ENCODE peak calls at places on chromosomes 11 and 22, in nine cellular contexts. S, H, E, L, Z, O, W, C and U are unnamed samples.

GRCh38 chr11:46363031-46363407 is 15.8 kb downstream of the DGKZ start:
- DNase-seq in S (no peak), H (no peak), E (peak), L (no peak), Z (no peak), O (peak), W (no peak), C (no peak), U (peak)

GRCh38 chr11:118605116-118605867 is 2.1 kb upstream of the PHLDB1 start:
- DNase-seq in S (peak), H (peak), E (peak), L (no peak), Z (no peak), O (no peak), W (no peak), C (peak), U (peak)

GRCh38 chr11:128915148-128915519 is 24.0 kb downstream of the KCNJ5 start:
- DNase-seq in S (no peak), H (no peak), E (no peak), L (no peak), Z (no peak), O (no peak), W (no peak), C (no peak), U (no peak)

GRCh38 chr22:19463491-19464469 is 15.2 kb downstream of the UFD1 start:
- DNase-seq in S (no peak), H (no peak), E (no peak), L (no peak), Z (no peak), O (no peak), W (no peak), C (no peak), U (peak)

GRCh38 chr11:43516316-43516820 is 157.6 kb downstream of the TTC17 start:
- DNase-seq in S (peak), H (peak), E (no peak), L (no peak), Z (no peak), O (no peak), W (no peak), C (no peak), U (no peak)

GRCh38 chr11:119641991-119642745 is 86.8 kb downstream of the NECTIN1 start:
- DNase-seq in S (peak), H (peak), E (peak), L (peak), Z (peak), O (peak), W (peak), C (no peak), U (peak)

GRCh38 chr11:33500331-33500730 is 200.3 kb downstream of the C11orf91 start:
- DNase-seq in S (no peak), H (no peak), E (no peak), L (no peak), Z (no peak), O (no peak), W (no peak), C (no peak), U (peak)

GRCh38 chr22:19038164-19038546 is 84.1 kb downstream of the DGCR2 start:
- DNase-seq in S (no peak), H (no peak), E (no peak), L (no peak), Z (no peak), O (no peak), W (no peak), C (no peak), U (no peak)

GRCh38 chr22:45534339-45535192 is 31.9 kb downstream of the FBLN1 start:
- DNase-seq in S (no peak), H (no peak), E (no peak), L (no peak), Z (no peak), O (no peak), W (no peak), C (peak), U (no peak)

GRCh38 chr22:45533731-45534130 is 31.0 kb downstream of the FBLN1 start:
- DNase-seq in S (no peak), H (no peak), E (no peak), L (no peak), Z (no peak), O (no peak), W (no peak), C (no peak), U (no peak)

GRCh38 chr22:45531441-45531840 is 28.8 kb downstream of the FBLN1 start:
- DNase-seq in S (no peak), H (no peak), E (no peak), L (no peak), Z (no peak), O (no peak), W (no peak), C (no peak), U (no peak)

GRCh38 chr22:45529966-45530575 is 27.4 kb downstream of the FBLN1 start:
- DNase-seq in S (no peak), H (no peak), E (peak), L (no peak), Z (no peak), O (no peak), W (no peak), C (peak), U (peak)

GRCh38 chr22:45531944-45532631 is 29.4 kb downstream of the FBLN1 start:
- DNase-seq in S (no peak), H (no peak), E (peak), L (no peak), Z (no peak), O (no peak), W (no peak), C (no peak), U (no peak)
- TF ChIP-seq EZH2phosphoT487 in S (no peak), H (no peak), E (no peak), L (no peak), Z (no peak), O (no peak), W (no peak), C (no peak), U (no peak)

DNA sequence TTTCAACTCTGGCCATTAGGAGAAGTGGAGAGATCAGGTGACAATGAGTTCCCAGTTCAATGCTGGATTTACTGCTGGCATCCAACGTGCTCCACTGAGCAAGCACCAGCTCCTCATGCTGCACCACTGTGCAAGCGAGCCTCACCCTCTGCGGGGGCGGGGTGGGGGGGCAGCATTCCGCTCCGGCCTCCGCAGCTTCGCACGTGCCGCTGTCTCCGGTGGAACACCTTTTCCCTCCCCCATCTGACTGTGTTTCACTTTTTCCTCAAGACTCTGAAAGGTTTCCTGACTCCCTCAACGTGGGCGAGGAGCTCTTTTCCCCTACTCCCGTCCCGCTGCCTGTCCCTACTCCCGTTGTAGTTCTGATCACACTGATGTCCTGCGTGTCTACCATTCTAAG is 835 bp upstream of the RHOD start:
- DNase-seq in S (peak), H (no peak), E (no peak), L (no peak), Z (no peak), O (peak), W (no peak), C (peak), U (peak)
- H2AFZ ChIP-seq in S (no peak), H (peak), E (no peak), L (peak), Z (no peak), O (peak), W (no peak), C (no peak), U (peak)

GRCh38 chr11:72441647-72442267 is 7.4 kb upstream of the CLPB start:
- DNase-seq in S (no peak), H (no peak), E (no peak), L (no peak), Z (no peak), O (no peak), W (no peak), C (no peak), U (peak)
- TF ChIP-seq EZH2phosphoT487 in S (no peak), H (no peak), E (no peak), L (no peak), Z (no peak), O (no peak), W (no peak), C (no peak), U (no peak)

GRCh38 chr22:36319595-36320497 is 66.9 kb downstream of the APOL1 start:
- DNase-seq in S (no peak), H (no peak), E (no peak), L (no peak), Z (no peak), O (no peak), W (no peak), C (no peak), U (no peak)
- H2AFZ ChIP-seq in S (no peak), H (no peak), E (no peak), L (no peak), Z (no peak), O (no peak), W (no peak), C (no peak), U (no peak)

GRCh38 chr22:31980628-31981027 is 36.3 kb downstream of the YWHAH start:
- DNase-seq in S (no peak), H (no peak), E (no peak), L (no peak), Z (no peak), O (no peak), W (no peak), C (no peak), U (no peak)

GRCh38 chr22:31987180-31987579 is 42.8 kb downstream of the YWHAH start:
- DNase-seq in S (no peak), H (no peak), E (no peak), L (no peak), Z (no peak), O (no peak), W (no peak), C (peak), U (no peak)

DNA sequence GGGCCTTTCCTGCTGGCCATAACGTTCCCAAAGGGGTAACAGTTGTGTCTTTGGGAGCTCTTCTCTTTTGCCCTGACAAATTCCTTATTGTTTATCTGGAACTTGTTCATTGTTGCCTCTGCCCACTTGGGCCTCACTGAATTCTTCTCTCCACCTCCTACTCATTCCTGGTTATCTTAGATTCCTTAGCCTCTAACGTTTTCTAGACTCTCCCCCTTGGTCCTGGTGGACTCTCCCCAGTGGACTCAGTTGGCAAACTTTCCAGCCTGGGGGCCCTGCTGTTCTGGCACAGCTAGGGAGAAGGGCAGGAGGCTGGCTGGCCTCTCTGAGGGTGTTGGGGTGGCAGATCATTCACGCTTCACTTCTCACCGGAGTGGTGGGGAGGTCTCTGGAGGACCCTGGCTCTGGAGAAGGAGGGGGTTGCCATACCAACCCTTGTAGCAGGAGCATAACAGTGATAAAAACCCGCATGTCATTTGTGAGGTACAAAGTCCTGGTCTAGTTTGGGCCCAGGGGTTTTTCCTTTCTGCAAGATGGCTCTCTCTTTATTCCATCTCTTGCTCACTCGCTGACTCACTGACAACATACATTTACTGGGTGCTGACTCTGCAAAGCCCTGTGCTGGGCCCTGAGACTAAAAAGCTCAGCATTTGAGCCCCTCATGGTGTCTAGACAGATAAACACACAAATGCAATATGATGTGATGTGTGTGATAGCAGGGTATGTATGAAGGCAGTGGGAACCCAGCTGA is 39.8 kb downstream of the YWHAH start:
- DNase-seq in S (no peak), H (no peak), E (no peak), L (no peak), Z (no peak), O (no peak), W (no peak), C (peak), U (peak)
- TF ChIP-seq EZH2phosphoT487 in S (no peak), H (no peak), E (no peak), L (no peak), Z (no peak), O (no peak), W (no peak), C (no peak), U (no peak)

GRCh38 chr22:29195964-29196666 is 9.6 kb upstream of the EMID1 start:
- DNase-seq in S (no peak), H (no peak), E (peak), L (no peak), Z (no peak), O (no peak), W (no peak), C (no peak), U (no peak)
- H2AFZ ChIP-seq in S (peak), H (no peak), E (no peak), L (no peak), Z (no peak), O (no peak), W (no peak), C (no peak), U (no peak)